ENCODE peak calls at places on chromosomes 11 and 22, in eight cellular contexts. D, K, L, H, R, Y, Q and M are unnamed samples.

GRCh38 chr11:68215087-68215445 is 2.0 kb upstream of the KMT5B start:
- DNase-seq in D (no peak), K (no peak), L (no peak), H (no peak), R (no peak), Y (no peak), Q (no peak), M (no peak)

GRCh38 chr11:86916330-86916729 is 38.9 kb downstream of the FZD4 start:
- DNase-seq in D (peak), K (peak), L (no peak), H (no peak), R (peak), Y (peak), Q (peak), M (peak)

GRCh38 chr11:1130276-1131032 is 27.3 kb upstream of the MUC5AC start:
- DNase-seq in D (no peak), K (no peak), L (no peak), H (no peak), R (no peak), Y (no peak), Q (no peak), M (no peak)

GRCh38 chr22:46378499-46379300 is 43.2 kb downstream of the TRMU start:
- DNase-seq in D (no peak), K (no peak), L (no peak), H (no peak), R (no peak), Y (no peak), Q (no peak), M (no peak)

GRCh38 chr22:49676783-49677494 is 150.7 kb downstream of the BRD1 start:
- DNase-seq in D (no peak), K (no peak), L (no peak), H (peak), R (no peak), Y (no peak), Q (no peak), M (no peak)

GRCh38 chr11:131624526-131624925 is 254.1 kb downstream of the NTM start:
- DNase-seq in D (peak), K (no peak), L (no peak), H (no peak), R (peak), Y (peak), Q (no peak), M (no peak)

GRCh38 chr11:61908730-61909622 is 8.4 kb downstream of the RAB3IL1 start:
- DNase-seq in D (no peak), K (peak), L (no peak), H (no peak), R (no peak), Y (no peak), Q (no peak), M (peak)

GRCh38 chr22:42277988-42278776 is 7.7 kb upstream of the TCF20 start:
- DNase-seq in D (no peak), K (no peak), L (no peak), H (no peak), R (no peak), Y (no peak), Q (no peak), M (peak)

GRCh38 chr11:64006468-64006867 is 20.2 kb downstream of the OTUB1 start:
- DNase-seq in D (no peak), K (no peak), L (no peak), H (no peak), R (no peak), Y (no peak), Q (no peak), M (no peak)

GRCh38 chr11:32006799-32007388 is 84.0 kb upstream of the RCN1 start:
- DNase-seq in D (peak), K (no peak), L (no peak), H (no peak), R (peak), Y (peak), Q (peak), M (peak)

GRCh38 chr11:106459135-106459534 is 381.7 kb downstream of the AASDHPPT start:
- DNase-seq in D (no peak), K (no peak), L (no peak), H (no peak), R (no peak), Y (no peak), Q (no peak), M (no peak)

GRCh38 chr11:117345039-117345438 is 17.4 kb downstream of the CEP164 start:
- DNase-seq in D (peak), K (no peak), L (no peak), H (no peak), R (no peak), Y (peak), Q (peak), M (no peak)

GRCh38 chr11:107157809-107158187 is 139.5 kb upstream of the GUCY1A2 start:
- DNase-seq in D (no peak), K (no peak), L (no peak), H (no peak), R (peak), Y (no peak), Q (no peak), M (no peak)

GRCh38 chr11:74097838-74098237 is 73.0 kb downstream of the C2CD3 start:
- DNase-seq in D (no peak), K (no peak), L (no peak), H (no peak), R (no peak), Y (no peak), Q (no peak), M (no peak)

GRCh38 chr11:61783717-61784505 is 8.5 kb downstream of the TMEM258 start:
- DNase-seq in D (peak), K (no peak), L (no peak), H (peak), R (peak), Y (no peak), Q (peak), M (peak)

GRCh38 chr11:12587333-12587997 is 86.8 kb upstream of the TEAD1 start:
- DNase-seq in D (peak), K (no peak), L (no peak), H (no peak), R (peak), Y (peak), Q (peak), M (peak)

GRCh38 chr11:120881591-120881990 is 142.3 kb upstream of the TBCEL start:
- DNase-seq in D (no peak), K (no peak), L (no peak), H (no peak), R (no peak), Y (no peak), Q (no peak), M (no peak)

GRCh38 chr11:19160839-19161238 is 40.9 kb downstream of the CSRP3 start:
- DNase-seq in D (no peak), K (no peak), L (no peak), H (no peak), R (no peak), Y (no peak), Q (no peak), M (peak)

GRCh38 chr11:16402654-16403447 is 46.5 kb upstream of the SOX6 start:
- DNase-seq in D (no peak), K (no peak), L (no peak), H (no peak), R (no peak), Y (no peak), Q (no peak), M (no peak)

GRCh38 chr22:41746563-41747400 is 47.5 kb downstream of the MEI1 start:
- DNase-seq in D (peak), K (peak), L (no peak), H (peak), R (peak), Y (peak), Q (peak), M (peak)

GRCh38 chr11:129691154-129691553 is 124.5 kb upstream of the TMEM45B start:
- DNase-seq in D (no peak), K (no peak), L (no peak), H (no peak), R (no peak), Y (no peak), Q (no peak), M (no peak)

GRCh38 chr11:75583710-75584658 is 21.9 kb downstream of the SERPINH1 start:
- DNase-seq in D (peak), K (peak), L (no peak), H (peak), R (peak), Y (no peak), Q (no peak), M (peak)

GRCh38 chr22:39629851-39630250 is 59.3 kb downstream of the CACNA1I start:
- DNase-seq in D (no peak), K (no peak), L (no peak), H (no peak), R (no peak), Y (no peak), Q (no peak), M (no peak)

DNA sequence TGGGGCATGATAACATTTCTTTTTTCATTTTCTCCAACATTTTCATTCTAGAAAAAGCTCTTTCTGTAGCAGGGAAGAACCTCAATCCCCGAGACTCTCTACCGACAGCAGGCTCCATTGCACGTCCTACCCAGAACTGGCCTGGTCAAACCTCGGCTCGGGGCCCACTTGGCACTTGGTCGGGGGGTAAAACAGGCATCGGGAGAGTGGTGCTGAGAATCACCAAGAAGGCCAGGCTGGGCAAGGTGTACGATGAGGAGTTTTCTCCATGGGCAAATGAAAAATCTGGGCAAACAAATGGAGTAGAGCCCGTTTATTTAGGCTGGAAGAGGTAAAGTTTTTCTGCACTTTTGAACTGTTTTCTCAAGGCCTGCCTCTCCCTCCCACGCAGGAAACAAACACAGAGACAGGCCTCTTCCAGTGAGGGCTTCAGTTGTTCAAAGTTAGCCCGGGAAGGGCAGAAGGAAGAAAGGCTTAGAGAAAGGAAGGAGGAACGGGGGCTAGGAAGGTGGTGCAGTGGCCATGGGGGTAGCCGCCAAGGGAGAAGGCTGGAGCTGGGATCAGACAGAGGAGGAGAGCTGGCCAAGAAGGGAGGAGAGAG is 87.6 kb downstream of the ETS1 start:
- DNase-seq in D (peak), K (no peak), L (no peak), H (no peak), R (no peak), Y (no peak), Q (no peak), M (no peak)
- H3K4me3 ChIP-seq in D (no peak), K (no peak), L (no peak), H (no peak), R (no peak), Y (no peak), Q (no peak), M (no peak)

DNA sequence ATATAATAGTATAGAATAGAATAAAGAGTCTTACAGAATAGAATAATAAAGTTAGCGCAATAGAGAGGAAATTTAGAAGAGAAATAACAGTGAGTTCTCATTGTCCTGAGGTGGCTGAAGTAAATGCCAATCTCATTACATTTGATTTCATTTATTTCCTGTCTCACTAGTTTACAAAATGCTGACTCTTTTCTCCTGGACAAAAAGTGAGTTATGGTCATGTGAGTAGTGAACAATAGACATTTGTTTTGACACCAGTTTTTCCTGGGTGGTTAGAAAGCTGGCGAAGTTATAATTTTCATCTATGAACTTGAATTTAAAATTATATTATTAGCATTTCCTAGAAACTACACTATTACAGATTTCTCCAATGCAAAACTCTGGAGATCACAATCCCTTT is 143.7 kb downstream of the TYR start:
- DNase-seq in D (no peak), K (no peak), L (no peak), H (no peak), R (no peak), Y (peak), Q (no peak), M (peak)
- TF ChIP-seq CTCF in D (no peak), K (no peak), L (no peak), H (no peak), R (no peak), Y (no peak), Q (no peak), M (no peak)

GRCh38 chr11:43581370-43582023 is 99.0 kb upstream of the HSD17B12 start:
- DNase-seq in D (no peak), K (no peak), L (no peak), H (no peak), R (no peak), Y (no peak), Q (no peak), M (no peak)

GRCh38 chr11:43580735-43581369 is 99.7 kb upstream of the HSD17B12 start:
- DNase-seq in D (peak), K (no peak), L (no peak), H (no peak), R (no peak), Y (no peak), Q (no peak), M (peak)

GRCh38 chr11:43583548-43583947 is 97.0 kb upstream of the HSD17B12 start:
- DNase-seq in D (no peak), K (no peak), L (no peak), H (no peak), R (no peak), Y (no peak), Q (no peak), M (no peak)

GRCh38 chr11:43582837-43583462 is 97.6 kb upstream of the HSD17B12 start:
- DNase-seq in D (no peak), K (no peak), L (no peak), H (no peak), R (no peak), Y (no peak), Q (no peak), M (no peak)

DNA sequence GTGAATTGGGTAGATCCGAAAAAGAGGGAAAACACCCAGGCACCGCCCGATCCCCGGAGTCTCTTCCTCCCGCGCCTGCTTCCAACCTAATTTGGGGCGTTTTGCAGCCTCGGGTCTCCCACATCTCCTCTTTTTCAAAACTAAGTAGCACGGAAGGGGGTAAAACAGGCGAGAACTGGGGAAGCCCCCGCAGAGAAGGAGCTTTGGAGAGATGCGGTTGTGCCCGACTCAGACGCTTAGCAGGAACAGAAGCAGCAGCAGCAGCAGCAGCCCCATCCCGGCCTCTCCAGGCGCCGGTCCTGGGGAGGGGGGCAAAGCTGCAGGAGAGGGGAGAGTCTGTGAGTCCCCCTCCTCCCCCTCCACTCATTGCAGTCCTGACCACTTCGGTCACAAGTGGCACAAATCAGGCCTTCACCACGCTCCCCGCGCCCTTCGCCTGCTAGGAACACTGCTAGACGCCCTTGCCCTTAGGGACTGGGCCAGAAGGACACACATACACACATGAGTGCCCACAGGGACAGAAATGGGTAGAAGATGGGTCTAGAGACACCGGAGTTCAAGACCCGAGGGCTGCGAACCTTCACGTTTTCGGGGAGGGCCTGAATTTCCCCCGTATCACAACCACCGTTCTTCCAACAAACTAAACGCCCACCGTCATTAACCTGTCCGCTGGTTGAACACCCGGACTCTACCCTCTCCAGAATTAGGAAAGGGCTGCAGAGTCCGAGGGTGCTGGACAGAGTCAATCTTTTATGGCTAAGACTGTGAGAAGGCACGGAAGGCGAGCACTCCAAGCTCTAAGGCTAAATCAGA is 98.3 kb upstream of the HSD17B12 start:
- DNase-seq in D (no peak), K (no peak), L (no peak), H (no peak), R (no peak), Y (no peak), Q (no peak), M (no peak)
- H3K4me3 ChIP-seq in D (no peak), K (no peak), L (no peak), H (no peak), R (no peak), Y (no peak), Q (no peak), M (no peak)

GRCh38 chr11:47070769-47071168 is 105.9 kb downstream of the ARFGAP2 start:
- DNase-seq in D (no peak), K (no peak), L (no peak), H (no peak), R (no peak), Y (no peak), Q (no peak), M (no peak)

GRCh38 chr11:47071871-47072270 is 104.8 kb downstream of the ARFGAP2 start:
- DNase-seq in D (no peak), K (no peak), L (no peak), H (no peak), R (no peak), Y (peak), Q (no peak), M (peak)

GRCh38 chr11:47067401-47067800 is 109.3 kb downstream of the ARFGAP2 start:
- DNase-seq in D (no peak), K (no peak), L (no peak), H (no peak), R (no peak), Y (no peak), Q (no peak), M (no peak)

DNA sequence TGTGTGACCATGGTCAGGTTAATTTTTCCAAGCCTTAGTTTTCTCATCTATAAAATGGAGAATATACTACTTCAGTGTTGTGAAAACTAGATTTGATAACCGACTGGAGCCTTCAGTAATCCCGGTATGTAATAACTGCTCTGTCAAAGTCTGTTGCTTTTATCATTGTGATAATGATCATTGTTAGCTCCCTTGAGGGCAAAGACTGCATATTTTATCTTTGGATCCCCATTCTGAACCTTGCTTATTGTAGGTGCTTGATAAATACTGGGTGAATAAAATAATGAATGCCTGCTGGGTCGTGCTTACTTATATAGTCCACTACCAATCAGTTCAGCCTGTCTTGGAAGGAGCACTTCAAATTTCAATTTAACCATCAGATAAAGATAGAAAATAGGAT is 105.3 kb downstream of the ARFGAP2 start:
- DNase-seq in D (no peak), K (no peak), L (no peak), H (no peak), R (no peak), Y (no peak), Q (no peak), M (no peak)
- TF ChIP-seq CTCF in D (no peak), K (no peak), L (no peak), H (no peak), R (no peak), Y (no peak), Q (no peak), M (no peak)